ENCODE peak calls at places on chromosomes 4 and X, in six cellular contexts. C is transverse colon, T is HFF-Myc, E is endothelial cell, R is GM10248, I is fibroblast of pulmonary artery. P is an unnamed sample.

GRCh38 chr4:145920205-145920604 is 18.4 kb downstream of the ZNF827 start:
- DNase-seq in C (no peak), T (peak), E (no peak), R (no peak), I (peak), P (no peak)

GRCh38 chr4:38804654-38805295 is at the start of gene TLR1:
- DNase-seq in C (no peak), T (peak), E (no peak), R (no peak), I (peak), P (no peak)

GRCh38 chrX:14902536-14902935 is 29.3 kb downstream of the MOSPD2 start:
- DNase-seq in C (no peak), T (no peak), E (no peak), R (no peak), I (no peak), P (no peak)

GRCh38 chr4:55345980-55346850 is at the start of gene SRD5A3:
- DNase-seq in C (peak), T (no peak), E (peak), R (peak), I (peak), P (peak)

GRCh38 chr4:21765810-21766407 is 182.7 kb downstream of the KCNIP4 start:
- DNase-seq in C (peak), T (no peak), E (peak), R (peak), I (peak), P (peak)

GRCh38 chrX:15151267-15152196 is 118.4 kb downstream of the ASB9 start:
- DNase-seq in C (no peak), T (no peak), E (no peak), R (no peak), I (no peak), P (no peak)

GRCh38 chrX:38260231-38260630 is 39.6 kb upstream of the SRPX start:
- DNase-seq in C (peak), T (no peak), E (peak), R (peak), I (peak), P (no peak)

GRCh38 chr4:159764343-159764952 is 661.6 kb downstream of the RAPGEF2 start:
- DNase-seq in C (no peak), T (peak), E (peak), R (peak), I (peak), P (peak)

GRCh38 chrX:97527725-97528124 is 644.0 kb downstream of the RPA4 start:
- DNase-seq in C (no peak), T (no peak), E (no peak), R (peak), I (no peak), P (no peak)

GRCh38 chr4:158938462-158939044 is 164.3 kb upstream of the RAPGEF2 start:
- DNase-seq in C (no peak), T (peak), E (no peak), R (no peak), I (peak), P (peak)

GRCh38 chr4:6348408-6348807 is 78.8 kb downstream of the WFS1 start:
- DNase-seq in C (no peak), T (no peak), E (no peak), R (no peak), I (no peak), P (no peak)

GRCh38 chrX:21295246-21295820 is 78.9 kb upstream of the CNKSR2 start:
- DNase-seq in C (no peak), T (no peak), E (no peak), R (no peak), I (no peak), P (no peak)

GRCh38 chr4:122150896-122151295 is 1.2 kb upstream of the BLTP1 start:
- DNase-seq in C (no peak), T (no peak), E (no peak), R (no peak), I (no peak), P (no peak)

GRCh38 chr4:129220254-129220653 is 124.3 kb downstream of the C4orf33 start:
- DNase-seq in C (no peak), T (no peak), E (no peak), R (no peak), I (no peak), P (no peak)
- TF ChIP-seq CTCF in C (no peak), T (no peak), E (no peak), R (no peak), I (no peak), P (no peak)

GRCh38 chrX:30275498-30275897 is 28.6 kb downstream of the MAGEB1 start:
- DNase-seq in C (no peak), T (no peak), E (no peak), R (no peak), I (peak), P (no peak)
- TF ChIP-seq CTCF in C (no peak), T (peak), E (no peak), R (peak), I (peak), P (no peak)

GRCh38 chrX:10769165-10769564 is 148.8 kb upstream of the MID1 start:
- DNase-seq in C (no peak), T (no peak), E (no peak), R (peak), I (peak), P (no peak)
- TF ChIP-seq CTCF in C (peak), T (peak), E (no peak), R (peak), I (peak), P (peak)

GRCh38 chrX:131783555-131784338 is 239.4 kb upstream of the STK26 start:
- DNase-seq in C (peak), T (no peak), E (no peak), R (no peak), I (no peak), P (peak)
- TF ChIP-seq CTCF in C (no peak), T (no peak), E (no peak), R (no peak), I (no peak), P (no peak)

GRCh38 chr4:84482564-84483563 is 16.2 kb downstream of the NKX6-1 start:
- DNase-seq in C (peak), T (no peak), E (peak), R (no peak), I (peak), P (no peak)
- TF ChIP-seq CTCF in C (peak), T (peak), E (peak), R (no peak), I (peak), P (no peak)

GRCh38 chrX:46573896-46574336 is 351 bp downstream of the CHST7 start:
- DNase-seq in C (peak), T (no peak), E (peak), R (peak), I (peak), P (peak)

GRCh38 chrX:46573331-46573895 is at the start of gene CHST7:
- DNase-seq in C (peak), T (no peak), E (peak), R (peak), I (peak), P (peak)

GRCh38 chrX:46571423-46572294 is 1.9 kb upstream of the CHST7 start:
- DNase-seq in C (no peak), T (no peak), E (no peak), R (peak), I (no peak), P (no peak)

GRCh38 chrX:46574337-46574940 is 874 bp downstream of the CHST7 start:
- DNase-seq in C (no peak), T (no peak), E (peak), R (no peak), I (no peak), P (no peak)

DNA sequence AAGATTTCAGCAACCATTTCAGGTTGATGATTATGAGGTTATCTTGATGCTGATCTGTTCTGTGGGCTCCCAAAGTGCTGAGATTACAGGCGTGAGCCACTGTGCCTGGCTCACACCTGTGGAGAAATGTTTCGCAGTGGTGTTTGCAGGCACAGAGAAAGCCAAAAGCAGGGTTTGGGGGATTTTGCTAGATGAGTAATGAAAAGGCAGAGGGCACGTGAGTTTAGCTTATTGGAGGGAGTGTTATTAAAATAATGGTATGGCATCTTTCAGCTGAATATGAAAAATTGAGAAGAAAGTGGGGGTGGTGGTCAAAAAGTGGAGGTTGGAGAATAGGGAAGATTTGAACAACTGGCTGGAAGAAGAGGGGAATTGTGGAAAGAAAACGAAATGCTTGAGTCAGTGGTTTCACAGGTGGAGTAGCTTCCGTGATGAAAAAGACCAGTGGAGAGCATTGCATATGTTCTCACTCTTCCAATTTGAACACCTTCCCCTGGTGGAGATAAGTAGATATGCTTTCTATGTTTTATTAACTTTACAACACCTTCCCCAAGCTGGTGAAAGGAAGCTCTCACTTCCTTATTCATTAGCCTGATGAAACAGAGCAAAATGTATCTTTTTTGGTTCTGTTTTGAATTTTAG is 1.1 kb upstream of the CHST7 start:
- DNase-seq in C (no peak), T (no peak), E (no peak), R (peak), I (no peak), P (no peak)
- TF ChIP-seq CTCF in C (no peak), T (no peak), E (no peak), R (no peak), I (peak), P (no peak)

GRCh38 chr4:111630705-111631104 is 514.5 kb upstream of the FAM241A start:
- DNase-seq in C (no peak), T (no peak), E (no peak), R (no peak), I (peak), P (no peak)
- TF ChIP-seq CTCF in C (peak), T (peak), E (peak), R (peak), I (peak), P (no peak)

GRCh38 chr4:139704915-139705485 is 39.4 kb downstream of the MGST2 start:
- DNase-seq in C (no peak), T (no peak), E (no peak), R (no peak), I (no peak), P (no peak)
- TF ChIP-seq CTCF in C (no peak), T (no peak), E (peak), R (no peak), I (peak), P (no peak)